ENCODE peak calls at places on chromosomes 6 and 20, in five cellular contexts. O, H, G, T and D are unnamed samples.

GRCh38 chr6:45877970-45878590 is 137.6 kb downstream of the CLIC5 start:
- DNase-seq in O (no peak), H (no peak), G (no peak), T (no peak), D (no peak)

GRCh38 chr6:135314543-135314942 is 133.4 kb downstream of the MYB start:
- DNase-seq in O (no peak), H (no peak), G (no peak), T (no peak), D (no peak)

GRCh38 chr6:56347526-56347925 is 100.1 kb upstream of the COL21A1 start:
- DNase-seq in O (no peak), H (peak), G (no peak), T (peak), D (no peak)

GRCh38 chr20:41249371-41249770 is 68.2 kb downstream of the ZHX3 start:
- DNase-seq in O (peak), H (peak), G (peak), T (peak), D (peak)

GRCh38 chr6:3752538-3753227 is 1.2 kb upstream of the PXDC1 start:
- DNase-seq in O (no peak), H (no peak), G (peak), T (no peak), D (no peak)

GRCh38 chr6:96157018-96157565 is 141.3 kb downstream of the FUT9 start:
- DNase-seq in O (no peak), H (no peak), G (no peak), T (no peak), D (no peak)

GRCh38 chr6:39889229-39889628 is 45.0 kb downstream of the MOCS1 start:
- DNase-seq in O (no peak), H (no peak), G (no peak), T (no peak), D (no peak)

GRCh38 chr6:4550227-4550597 is 226.0 kb upstream of the CDYL start:
- DNase-seq in O (no peak), H (no peak), G (no peak), T (no peak), D (no peak)

GRCh38 chr6:135183532-135184440 is 2.7 kb downstream of the MYB start:
- DNase-seq in O (peak), H (peak), G (no peak), T (peak), D (peak)

GRCh38 chr6:108746411-108746810 is 101.8 kb upstream of the ARMC2 start:
- DNase-seq in O (no peak), H (no peak), G (no peak), T (no peak), D (no peak)

GRCh38 chr6:44470106-44470446 is 82.6 kb downstream of the CDC5L start:
- DNase-seq in O (no peak), H (no peak), G (no peak), T (no peak), D (no peak)

GRCh38 chr20:22180244-22180643 is 404.1 kb downstream of the FOXA2 start:
- DNase-seq in O (no peak), H (no peak), G (no peak), T (no peak), D (no peak)

GRCh38 chr6:53112404-53112803 is 36.2 kb downstream of the GCM1 start:
- DNase-seq in O (no peak), H (no peak), G (no peak), T (no peak), D (no peak)

GRCh38 chr6:24357336-24358218 is at the start of gene DCDC2:
- DNase-seq in O (peak), H (no peak), G (no peak), T (no peak), D (peak)

GRCh38 chr6:151663559-151663958 is 143.9 kb upstream of the ESR1 start:
- DNase-seq in O (no peak), H (no peak), G (no peak), T (no peak), D (no peak)

GRCh38 chr20:12673352-12673751 is 335.4 kb upstream of the SPTLC3 start:
- DNase-seq in O (no peak), H (no peak), G (no peak), T (no peak), D (no peak)

GRCh38 chr20:64038252-64038578 is 2.2 kb downstream of the C20orf204 start:
- DNase-seq in O (no peak), H (no peak), G (no peak), T (no peak), D (no peak)

GRCh38 chr6:166341915-166342292 is 441 bp downstream of the SFT2D1 start:
- DNase-seq in O (peak), H (no peak), G (no peak), T (peak), D (no peak)
- H3K4me3 ChIP-seq in O (peak), H (peak), G (peak), T (peak), D (peak)

DNA sequence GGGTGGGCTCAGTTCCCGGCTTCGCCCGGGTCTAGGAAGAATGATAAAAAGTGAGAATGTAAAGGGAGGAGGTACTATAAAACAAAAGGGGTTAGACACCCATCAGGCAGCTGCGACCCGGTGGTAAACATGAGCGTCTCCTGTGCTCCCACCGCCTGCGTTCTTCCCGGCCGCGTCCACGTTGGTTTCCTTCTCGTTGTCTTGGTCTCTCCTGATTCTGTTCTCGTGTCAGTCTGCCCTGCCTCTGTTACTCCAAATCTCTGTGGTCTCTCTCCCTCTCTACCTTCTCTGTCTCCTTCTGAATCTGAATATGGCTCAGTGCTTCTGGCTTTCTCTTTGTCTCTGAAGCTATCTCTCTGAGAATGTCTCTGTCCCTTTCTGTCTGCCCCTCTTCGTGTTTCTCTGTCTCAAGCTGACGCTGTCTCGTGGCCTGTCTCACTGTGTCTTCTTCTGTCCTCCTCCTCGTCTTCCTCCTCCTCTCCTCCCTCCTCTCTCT is 41.6 kb upstream of the FOXP4 start:
- DNase-seq in O (no peak), H (peak), G (no peak), T (no peak), D (no peak)
- H3K4me3 ChIP-seq in O (no peak), H (no peak), G (peak), T (peak), D (peak)

GRCh38 chr6:146543940-146544661 is 468 bp downstream of the RAB32 start:
- DNase-seq in O (no peak), H (peak), G (peak), T (peak), D (peak)

GRCh38 chr6:146546440-146546839 is 2.8 kb downstream of the RAB32 start:
- DNase-seq in O (no peak), H (peak), G (peak), T (peak), D (no peak)

GRCh38 chr6:146544783-146545182 is 1.1 kb downstream of the RAB32 start:
- DNase-seq in O (no peak), H (peak), G (no peak), T (peak), D (no peak)

GRCh38 chr6:146543211-146543939 is at the start of gene RAB32:
- DNase-seq in O (peak), H (peak), G (peak), T (peak), D (peak)

GRCh38 chr6:146545608-146546007 is 2.0 kb downstream of the RAB32 start:
- DNase-seq in O (no peak), H (peak), G (no peak), T (peak), D (no peak)
- H3K4me3 ChIP-seq in O (no peak), H (peak), G (peak), T (peak), D (peak)

GRCh38 chr6:30782425-30783014 is 38.2 kb upstream of the IER3 start:
- DNase-seq in O (no peak), H (peak), G (no peak), T (peak), D (no peak)
- H3K4me3 ChIP-seq in O (no peak), H (no peak), G (no peak), T (peak), D (no peak)

DNA sequence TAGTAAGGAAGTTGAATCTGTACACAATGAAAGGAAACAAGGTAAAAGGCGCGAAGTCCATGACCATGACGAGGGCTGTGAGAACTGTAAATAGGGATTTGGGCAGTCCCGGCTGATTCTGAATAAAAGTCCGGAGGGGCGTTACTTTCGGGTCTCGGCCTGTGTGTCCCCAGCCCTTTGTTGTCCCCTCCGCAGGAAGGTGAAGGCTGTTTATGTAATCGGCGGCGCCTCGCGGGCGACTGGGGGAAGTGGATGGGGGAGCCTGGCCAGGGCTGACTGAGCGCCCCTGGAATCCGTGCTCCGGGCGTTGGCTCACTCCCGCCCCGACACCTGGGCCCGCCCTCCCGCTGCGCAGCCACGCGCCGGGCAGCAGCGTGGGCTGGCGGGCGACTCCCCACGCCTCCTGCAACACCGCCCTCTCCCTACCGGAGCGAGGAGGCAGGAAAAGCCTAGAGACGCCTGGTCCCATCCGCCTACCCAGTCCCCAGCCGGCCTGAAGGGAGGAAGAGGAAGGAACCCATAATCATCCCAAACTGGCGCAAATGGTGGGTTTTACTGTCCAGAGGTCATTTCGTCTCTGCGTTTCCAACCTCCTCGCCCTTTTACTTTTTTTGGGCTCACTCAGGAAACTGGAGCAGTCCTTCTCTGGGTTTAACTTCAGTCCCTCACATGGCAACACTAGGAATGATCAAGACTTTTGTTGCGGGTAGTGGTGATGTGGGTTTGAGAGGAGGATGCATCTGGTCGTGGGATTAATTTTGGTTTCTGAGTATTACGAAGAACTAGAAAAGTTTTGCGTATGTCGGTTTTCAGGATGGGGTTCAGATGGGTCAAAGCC is 12.1 kb downstream of the TRIM31 start:
- DNase-seq in O (peak), H (no peak), G (no peak), T (no peak), D (peak)
- H3K4me3 ChIP-seq in O (no peak), H (peak), G (peak), T (peak), D (no peak)

DNA sequence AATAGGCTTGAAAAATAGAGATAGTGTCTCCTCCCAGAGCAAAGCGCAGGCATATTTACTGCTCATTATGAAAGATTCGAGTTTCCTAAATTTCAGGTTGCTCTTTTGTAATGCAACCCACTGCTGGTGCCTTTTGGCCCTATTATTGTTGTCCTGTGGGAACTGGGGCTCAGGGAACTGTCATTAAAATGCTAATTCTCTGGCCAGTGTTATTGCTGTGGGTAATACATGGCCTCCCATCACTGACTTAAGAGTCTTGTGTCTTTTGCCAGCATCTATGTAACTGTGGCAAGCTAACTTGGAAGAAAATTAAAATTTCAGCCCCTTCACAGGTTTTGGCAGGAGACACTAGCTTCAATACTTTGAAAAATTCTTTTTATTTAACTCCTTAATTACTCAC is 754.1 kb upstream of the MAP3K7 start:
- DNase-seq in O (no peak), H (no peak), G (no peak), T (no peak), D (no peak)
- H3K4me3 ChIP-seq in O (no peak), H (no peak), G (no peak), T (no peak), D (no peak)